ENCODE peak calls at places on chromosome 7, in five cellular contexts. H is stimulated activated CD4-positive, alpha-beta T cell treated with anti-CD3 and anti-CD28 coated beads, TNF-alpha, amount 100 ng/mL, for 4 hours; L is ACHN; P is HFF-Myc; Q is HEK293T. A is an unnamed sample.

GRCh38 chr7:1054438-1055083 is 10.2 kb downstream of the GPR146 start:
- DNase-seq in H (no peak), L (no peak), P (no peak), Q (no peak), A (no peak)

GRCh38 chr7:75565129-75565528 is 73.0 kb downstream of the SPDYE5 start:
- DNase-seq in H (no peak), L (peak; percentile 84), P (peak; percentile 88), Q (no peak), A (peak; percentile 96)

GRCh38 chr7:99308461-99309074 is 17.1 kb upstream of the ARPC1A start:
- DNase-seq in H (no peak), L (no peak), P (no peak), Q (no peak), A (no peak)

GRCh38 chr7:54331311-54331710 is 210.9 kb upstream of the VSTM2A start:
- DNase-seq in H (no peak), L (no peak), P (no peak), Q (no peak), A (no peak)

GRCh38 chr7:158569858-158570239 is 17.8 kb downstream of the PTPRN2 start:
- DNase-seq in H (no peak), L (no peak), P (no peak), Q (no peak), A (no peak)

GRCh38 chr7:69687739-69688431 is 89.6 kb downstream of the AUTS2 start:
- DNase-seq in H (no peak), L (no peak), P (no peak), Q (no peak), A (no peak)

GRCh38 chr7:5396999-5397656 is 26.5 kb downstream of the TNRC18 start:
- DNase-seq in H (peak; percentile 80), L (no peak), P (peak; percentile 60), Q (no peak), A (peak; percentile 81)

GRCh38 chr7:133795061-133795460 is 332.1 kb upstream of the LRGUK start:
- DNase-seq in H (no peak), L (no peak), P (no peak), Q (no peak), A (no peak)

GRCh38 chr7:74505426-74506328 is 52.0 kb downstream of the GTF2IRD1 start:
- DNase-seq in H (no peak), L (no peak), P (no peak), Q (no peak), A (no peak)

GRCh38 chr7:91239171-91239604 is 25.0 kb upstream of the FZD1 start:
- DNase-seq in H (no peak), L (peak; percentile 71), P (peak; percentile 92), Q (no peak), A (peak; percentile 63)

GRCh38 chr7:100407285-100408180 is 21.0 kb downstream of the ZCWPW1 start:
- DNase-seq in H (peak; percentile 32), L (peak; percentile 87), P (peak; percentile 41), Q (peak; percentile 75), A (peak; percentile 84)

GRCh38 chr7:69942557-69942956 is 344.3 kb downstream of the AUTS2 start:
- DNase-seq in H (no peak), L (no peak), P (no peak), Q (no peak), A (no peak)

GRCh38 chr7:123864012-123864411 is 19.0 kb downstream of the HYAL4 start:
- DNase-seq in H (no peak), L (no peak), P (no peak), Q (no peak), A (no peak)

GRCh38 chr7:17622443-17622842 is 317.9 kb downstream of the SNX13 start:
- DNase-seq in H (no peak), L (no peak), P (no peak), Q (no peak), A (no peak)

GRCh38 chr7:38323156-38323555 is 49.7 kb upstream of the TARP start:
- DNase-seq in H (no peak), L (no peak), P (no peak), Q (no peak), A (no peak)

GRCh38 chr7:11328309-11328708 is 354.6 kb downstream of the PHF14 start:
- DNase-seq in H (no peak), L (no peak), P (no peak), Q (no peak), A (no peak)

GRCh38 chr7:71472962-71473361 is 341.0 kb downstream of the GALNT17 start:
- DNase-seq in H (no peak), L (no peak), P (no peak), Q (no peak), A (no peak)

GRCh38 chr7:27190284-27190748 is 5.3 kb upstream of the HOXA11 start:
- DNase-seq in H (no peak), L (no peak), P (no peak), Q (no peak), A (no peak)

A was measured in dermis blood vessel endothelial cell.